ENCODE peak calls at places on chromosome 1, in seven cellular contexts. J is cardiac muscle cell, N is B cell, O is upper lobe of right lung, E is Calu3, K is fibroblast of villous mesenchyme, M is heart right ventricle. X is an unnamed sample.

GRCh38 chr1:84939761-84940160 is 46.8 kb upstream of the LPAR3 start:
- DNase-seq in J (no peak), O (no peak), N (no peak), K (no peak), E (no peak), M (no peak), X (no peak)

GRCh38 chr1:81369814-81370213 is 430.9 kb upstream of the ADGRL2 start:
- DNase-seq in J (no peak), M (no peak), O (no peak), E (no peak), K (no peak), N (no peak), X (no peak)

GRCh38 chr1:108503062-108503740 is 53.1 kb downstream of the NBPF6 start:
- DNase-seq in J (peak; percentile 41), E (no peak), K (peak; percentile 45), O (no peak), M (no peak), N (no peak), X (peak; percentile 78)

GRCh38 chr1:32963746-32964460 is 706 bp downstream of the RNF19B start:
- DNase-seq in O (peak; percentile 86), K (peak; percentile 58), E (peak; percentile 68), N (peak; percentile 80), M (peak; percentile 50), J (peak; percentile 75), X (peak; percentile 46)

GRCh38 chr1:244954358-244954757 is 90.0 kb upstream of the HNRNPU start:
- DNase-seq in N (no peak), O (no peak), K (no peak), M (no peak), E (no peak), J (no peak), X (no peak)

GRCh38 chr1:226002667-226003501 is 3.7 kb upstream of the SDE2 start:
- DNase-seq in M (peak; percentile 62), K (no peak), J (peak; percentile 82), N (no peak), E (peak; percentile 52), O (peak; percentile 82), X (peak; percentile 31)

GRCh38 chr1:169031566-169032224 is 74.8 kb upstream of the ATP1B1 start:
- DNase-seq in O (no peak), J (no peak), E (no peak), M (no peak), N (no peak), K (peak; percentile 16), X (no peak)

GRCh38 chr1:144551543-144552424 is 40.9 kb upstream of the PPIAL4F start:
- DNase-seq in K (peak; percentile 93), E (peak; percentile 78), M (peak; percentile 71), N (peak; percentile 38), J (peak; percentile 91), O (peak; percentile 90), X (peak; percentile 93)

DNA sequence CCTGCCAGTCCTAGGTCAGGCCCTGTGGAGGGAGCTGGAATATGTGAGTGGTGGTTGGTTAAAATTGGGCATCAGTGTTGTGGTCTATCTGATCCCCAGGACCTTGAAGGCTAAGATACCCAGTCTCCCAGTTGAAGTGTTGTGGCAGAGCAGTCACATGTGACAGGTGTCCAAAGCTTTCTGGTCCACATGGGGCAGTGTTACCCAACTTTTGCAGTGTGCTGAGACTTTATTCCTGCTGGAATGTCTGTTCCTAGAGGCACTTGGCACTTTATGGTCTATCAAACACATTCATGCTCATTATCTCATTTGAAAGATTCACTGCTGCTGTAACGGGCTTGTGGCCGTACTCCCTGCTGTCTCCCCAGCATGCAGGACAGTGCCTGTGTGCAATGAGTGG is 21.0 kb upstream of the LORICRIN start:
- DNase-seq in K (no peak), M (no peak), J (peak; percentile 25), E (peak; percentile 22), N (no peak), O (no peak), X (no peak)
- TF ChIP-seq CTCF in K (no peak), M (no peak), J (no peak), E (no peak), N (no peak), O (no peak), X (no peak)

GRCh38 chr1:147648933-147649332 is 21.4 kb downstream of the ACP6 start:
- DNase-seq in N (no peak), E (no peak), M (no peak), J (no peak), K (no peak), O (no peak), X (no peak)
- TF ChIP-seq CTCF in N (no peak), E (no peak), M (no peak), J (no peak), K (no peak), O (no peak), X (no peak)

GRCh38 chr1:17059391-17060128 is 5.7 kb upstream of the SDHB start:
- DNase-seq in E (peak; percentile 74), O (peak; percentile 82), K (peak; percentile 72), M (peak; percentile 53), N (peak; percentile 40), J (peak; percentile 83), X (peak; percentile 56)
- TF ChIP-seq CTCF in E (peak; percentile 55), O (peak; percentile 68), K (peak; percentile 89), M (peak; percentile 65), N (peak; percentile 72), J (peak; percentile 91), X (peak; percentile 80)

GRCh38 chr1:106189780-106190179 is 866.7 kb upstream of the PRMT6 start:
- DNase-seq in J (no peak), O (no peak), N (no peak), E (no peak), K (no peak), M (no peak), X (no peak)
- TF ChIP-seq CTCF in J (no peak), O (no peak), N (no peak), E (no peak), K (no peak), M (no peak), X (no peak)

X was measured in HFFc6.